ENCODE peak calls at places on chromosomes 3 and 15, in nine cellular contexts. A, J, F, G, W, C, P, L and I are unnamed samples.

GRCh38 chr15:77904901-77905300 is 172.6 kb downstream of the TBC1D2B start:
- DNase-seq in A (no peak), J (no peak), F (no peak), G (no peak), W (no peak), C (no peak), P (no peak), L (no peak), I (no peak)

GRCh38 chr3:12458901-12459300 is 25.4 kb upstream of the TSEN2 start:
- DNase-seq in A (no peak), J (no peak), F (no peak), G (peak), W (no peak), C (no peak), P (no peak), L (no peak), I (no peak)

GRCh38 chr3:123281929-123282328 is 80.2 kb downstream of the SEC22A start:
- DNase-seq in A (no peak), J (no peak), F (no peak), G (no peak), W (no peak), C (no peak), P (no peak), L (no peak), I (no peak)

GRCh38 chr3:8313591-8314298 is 187.9 kb upstream of the LMCD1 start:
- DNase-seq in A (no peak), J (no peak), F (no peak), G (no peak), W (no peak), C (no peak), P (no peak), L (no peak), I (no peak)

GRCh38 chr3:193851416-193851815 is 258.4 kb downstream of the OPA1 start:
- DNase-seq in A (no peak), J (no peak), F (no peak), G (no peak), W (no peak), C (no peak), P (no peak), L (no peak), I (no peak)

GRCh38 chr3:120497813-120498212 is 47.0 kb upstream of the FSTL1 start:
- DNase-seq in A (no peak), J (no peak), F (no peak), G (no peak), W (no peak), C (no peak), P (no peak), L (no peak), I (no peak)

GRCh38 chr3:142958707-142959106 is 4.8 kb downstream of the PAQR9 start:
- DNase-seq in A (no peak), J (peak), F (no peak), G (no peak), W (no peak), C (no peak), P (no peak), L (peak), I (no peak)

GRCh38 chr3:185526349-185526951 is 25.9 kb downstream of the LIPH start:
- DNase-seq in A (no peak), J (no peak), F (no peak), G (no peak), W (no peak), C (no peak), P (no peak), L (no peak), I (no peak)

GRCh38 chr3:37855363-37855970 is 6.2 kb upstream of the CTDSPL start:
- DNase-seq in A (peak), J (peak), F (peak), G (peak), W (peak), C (peak), P (peak), L (peak), I (peak)

GRCh38 chr15:40263036-40263754 is 19.7 kb downstream of the ANKRD63 start:
- DNase-seq in A (no peak), J (no peak), F (no peak), G (no peak), W (no peak), C (no peak), P (no peak), L (no peak), I (no peak)

GRCh38 chr3:109018828-109019227 is 65.1 kb upstream of the GUCA1C start:
- DNase-seq in A (no peak), J (no peak), F (no peak), G (no peak), W (no peak), C (no peak), P (no peak), L (no peak), I (no peak)

GRCh38 chr3:195263193-195263924 is 7.6 kb downstream of the XXYLT1 start:
- DNase-seq in A (no peak), J (no peak), F (no peak), G (no peak), W (no peak), C (no peak), P (no peak), L (no peak), I (no peak)

GRCh38 chr3:115072265-115073008 is 74.7 kb downstream of the ZBTB20 start:
- DNase-seq in A (no peak), J (no peak), F (no peak), G (no peak), W (no peak), C (no peak), P (no peak), L (no peak), I (no peak)

GRCh38 chr3:130658666-130659065 is 88.0 kb downstream of the PIK3R4 start:
- DNase-seq in A (no peak), J (no peak), F (no peak), G (no peak), W (peak), C (no peak), P (no peak), L (no peak), I (no peak)

GRCh38 chr15:63918317-63918672 is 84.5 kb upstream of the HERC1 start:
- DNase-seq in A (no peak), J (no peak), F (no peak), G (no peak), W (no peak), C (no peak), P (no peak), L (no peak), I (no peak)

GRCh38 chr15:32849769-32850668 is 132.2 kb downstream of the GREM1 start:
- DNase-seq in A (no peak), J (no peak), F (no peak), G (no peak), W (no peak), C (no peak), P (no peak), L (no peak), I (no peak)

GRCh38 chr15:90561344-90562244 is 31.9 kb downstream of the CRTC3 start:
- DNase-seq in A (no peak), J (peak), F (no peak), G (no peak), W (no peak), C (no peak), P (no peak), L (no peak), I (no peak)

GRCh38 chr15:64092864-64093626 is 593 bp downstream of the CIAO2A start:
- DNase-seq in A (no peak), J (peak), F (peak), G (peak), W (no peak), C (peak), P (no peak), L (no peak), I (no peak)

GRCh38 chr3:28906561-28907310 is 374.1 kb upstream of the RBMS3 start:
- DNase-seq in A (no peak), J (no peak), F (no peak), G (no peak), W (no peak), C (no peak), P (no peak), L (no peak), I (no peak)

GRCh38 chr15:89500397-89501270 is 4.3 kb upstream of the RHCG start:
- DNase-seq in A (no peak), J (no peak), F (no peak), G (no peak), W (no peak), C (no peak), P (no peak), L (no peak), I (no peak)

GRCh38 chr15:101138913-101139880 is 112.7 kb downstream of the CHSY1 start:
- DNase-seq in A (no peak), J (no peak), F (peak), G (peak), W (no peak), C (no peak), P (no peak), L (no peak), I (no peak)

GRCh38 chr3:183884097-183884436 is 613 bp downstream of the PARL start:
- DNase-seq in A (no peak), J (no peak), F (no peak), G (no peak), W (no peak), C (no peak), P (no peak), L (no peak), I (no peak)

GRCh38 chr3:124032351-124032880 is 40.5 kb upstream of the ROPN1 start:
- DNase-seq in A (no peak), J (no peak), F (no peak), G (peak), W (peak), C (no peak), P (no peak), L (peak), I (peak)

GRCh38 chr15:92638291-92638708 is 17.3 kb downstream of the FAM174B start:
- DNase-seq in A (no peak), J (no peak), F (no peak), G (no peak), W (no peak), C (no peak), P (no peak), L (no peak), I (no peak)

GRCh38 chr15:63372018-63372705 is 9.5 kb downstream of the CA12 start:
- DNase-seq in A (no peak), J (no peak), F (no peak), G (peak), W (peak), C (no peak), P (no peak), L (peak), I (no peak)

GRCh38 chr3:99862208-99862607 is 44.5 kb downstream of the CMSS1 start:
- DNase-seq in A (no peak), J (no peak), F (no peak), G (no peak), W (no peak), C (no peak), P (no peak), L (no peak), I (no peak)

GRCh38 chr15:63122002-63122893 is 587 bp downstream of the LACTB start:
- DNase-seq in A (peak), J (peak), F (peak), G (peak), W (peak), C (peak), P (peak), L (peak), I (peak)

GRCh38 chr15:80208758-80209734 is 43.0 kb downstream of the CTXND1 start:
- DNase-seq in A (no peak), J (no peak), F (no peak), G (no peak), W (no peak), C (no peak), P (no peak), L (no peak), I (no peak)

GRCh38 chr3:118144919-118145318 is 889.7 kb downstream of the IGSF11 start:
- DNase-seq in A (no peak), J (no peak), F (no peak), G (no peak), W (no peak), C (peak), P (no peak), L (no peak), I (no peak)

GRCh38 chr3:31821118-31821517 is 159.9 kb downstream of the OSBPL10 start:
- DNase-seq in A (no peak), J (no peak), F (no peak), G (no peak), W (no peak), C (no peak), P (no peak), L (no peak), I (no peak)

GRCh38 chr15:42650208-42651066 is 75.0 kb downstream of the STARD9 start:
- DNase-seq in A (no peak), J (peak), F (peak), G (peak), W (no peak), C (no peak), P (peak), L (peak), I (peak)

GRCh38 chr3:5197022-5197421 is 9.5 kb downstream of the EDEM1 start:
- DNase-seq in A (no peak), J (no peak), F (no peak), G (no peak), W (no peak), C (no peak), P (no peak), L (no peak), I (no peak)

GRCh38 chr15:51939216-51939615 is 32.4 kb downstream of the LEO1 start:
- DNase-seq in A (no peak), J (no peak), F (no peak), G (no peak), W (no peak), C (no peak), P (no peak), L (no peak), I (no peak)

GRCh38 chr3:2484162-2485026 is 385.7 kb downstream of the CNTN4 start:
- DNase-seq in A (no peak), J (no peak), F (no peak), G (no peak), W (no peak), C (no peak), P (no peak), L (no peak), I (no peak)

GRCh38 chr3:64685800-64686445 is 1.9 kb downstream of the ADAMTS9 start:
- DNase-seq in A (no peak), J (no peak), F (peak), G (peak), W (peak), C (peak), P (peak), L (peak), I (peak)

GRCh38 chr3:138051946-138052802 is 42.2 kb downstream of the CLDN18 start:
- DNase-seq in A (no peak), J (no peak), F (peak), G (no peak), W (no peak), C (no peak), P (peak), L (no peak), I (peak)

GRCh38 chr3:48555231-48555948 is 1.2 kb downstream of the PFKFB4 start:
- DNase-seq in A (no peak), J (no peak), F (no peak), G (no peak), W (no peak), C (no peak), P (no peak), L (no peak), I (no peak)